ENCODE peak calls at places on chromosomes 3 and 15, in six cellular contexts. V is HEK293T, Y is K562, X is IMR-90, E is HepG2, U is GM12878. F is an unnamed sample.

GRCh38 chr15:63950911-63951481 is 95.3 kb downstream of the DAPK2 start:
- DNase-seq in X (peak; percentile 87), U (no peak), E (no peak), Y (no peak), V (no peak), F (no peak)

GRCh38 chr15:28977377-28978010 is 91.7 kb downstream of the APBA2 start:
- DNase-seq in E (no peak), U (no peak), V (no peak), X (peak; percentile 98), Y (no peak), F (peak; percentile 96)

GRCh38 chr3:157785071-157785826 is 282.0 kb upstream of the VEPH1 start:
- DNase-seq in V (peak; percentile 23), X (peak; percentile 94), E (peak; percentile 30), Y (peak; percentile 40), U (no peak), F (peak; percentile 60)

GRCh38 chr15:55737373-55737772 is 5.6 kb downstream of the PRTG start:
- DNase-seq in Y (peak; percentile 12), X (peak; percentile 5), E (no peak), U (no peak), V (no peak), F (no peak)

GRCh38 chr3:182323126-182323727 is 470.1 kb upstream of the ATP11B start:
- DNase-seq in U (no peak), Y (no peak), X (no peak), E (no peak), V (no peak), F (no peak)

GRCh38 chr15:56040081-56041035 is 46.9 kb upstream of the NEDD4 start:
- DNase-seq in U (no peak), V (peak; percentile 35), E (peak; percentile 80), X (peak; percentile 98), Y (peak; percentile 47), F (peak; percentile 66)

GRCh38 chr3:56323986-56324420 is 144.3 kb downstream of the ERC2 start:
- DNase-seq in X (peak; percentile 49), E (no peak), V (no peak), Y (peak; percentile 16), U (no peak), F (no peak)

GRCh38 chr15:59223736-59224135 is 17.1 kb downstream of the LDHAL6B start:
- DNase-seq in E (no peak), X (no peak), Y (no peak), V (no peak), U (no peak), F (no peak)

GRCh38 chr3:31252216-31253185 is 280.2 kb upstream of the STT3B start:
- DNase-seq in Y (no peak), U (no peak), V (no peak), X (no peak), E (no peak), F (no peak)

GRCh38 chr3:46909535-46910161 is 32.1 kb downstream of the PTH1R start:
- DNase-seq in U (no peak), E (peak; percentile 75), Y (peak; percentile 90), V (peak; percentile 91), X (peak; percentile 85), F (peak; percentile 88)

GRCh38 chr15:95446854-95447253 is 883.6 kb upstream of the NR2F2 start:
- DNase-seq in X (no peak), U (peak; percentile 52), E (no peak), Y (no peak), V (no peak), F (no peak)

GRCh38 chr3:47664519-47664918 is 85.9 kb upstream of the CSPG5 start:
- DNase-seq in U (no peak), X (no peak), E (peak; percentile 14), Y (peak; percentile 34), V (peak; percentile 25), F (peak; percentile 33)

GRCh38 chr3:28726840-28727239 is 378.2 kb upstream of the AZI2 start:
- DNase-seq in Y (no peak), U (peak; percentile 8), E (peak; percentile 10), X (no peak), V (peak; percentile 55), F (peak; percentile 31)

GRCh38 chr3:157931517-157931916 is 174.7 kb downstream of the SHOX2 start:
- DNase-seq in X (no peak), V (no peak), Y (no peak), E (no peak), U (no peak), F (no peak)

GRCh38 chr15:79130535-79131130 is 40.1 kb upstream of the RASGRF1 start:
- DNase-seq in X (no peak), U (no peak), Y (no peak), E (no peak), V (peak; percentile 22), F (peak; percentile 30)

GRCh38 chr3:72186485-72186864 is 401.5 kb upstream of the PROK2 start:
- DNase-seq in E (no peak), U (no peak), V (no peak), X (peak; percentile 60), Y (no peak), F (no peak)

GRCh38 chr3:50502584-50503423 is 630 bp downstream of the CACNA2D2 start:
- DNase-seq in V (peak; percentile 49), E (no peak), X (no peak), U (no peak), Y (no peak), F (no peak)

DNA sequence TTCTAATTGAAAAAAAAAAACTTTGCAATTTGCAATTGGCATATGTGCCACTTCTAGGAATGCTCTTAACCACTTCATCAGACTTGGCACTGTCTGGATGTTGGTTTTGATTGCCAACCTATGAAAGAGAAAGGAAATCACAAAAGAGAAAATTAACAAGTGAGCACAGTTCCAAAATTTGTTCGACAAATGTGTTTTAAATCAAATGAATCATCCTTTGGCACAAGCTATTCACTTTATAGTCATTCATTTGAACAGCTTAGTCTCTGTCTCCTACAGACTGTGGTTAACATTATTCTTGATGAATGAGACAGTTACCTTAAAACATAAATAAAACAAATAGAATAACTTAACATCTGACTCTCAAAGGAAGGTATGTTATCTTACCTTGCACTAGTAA is 265.0 kb downstream of the EPHA3 start:
- DNase-seq in Y (no peak), V (no peak), X (no peak), E (no peak), U (no peak), F (no peak)
- TF ChIP-seq BHLHE40 in Y (no peak), V (no peak), X (no peak), E (no peak), U (no peak), F (no peak)

DNA sequence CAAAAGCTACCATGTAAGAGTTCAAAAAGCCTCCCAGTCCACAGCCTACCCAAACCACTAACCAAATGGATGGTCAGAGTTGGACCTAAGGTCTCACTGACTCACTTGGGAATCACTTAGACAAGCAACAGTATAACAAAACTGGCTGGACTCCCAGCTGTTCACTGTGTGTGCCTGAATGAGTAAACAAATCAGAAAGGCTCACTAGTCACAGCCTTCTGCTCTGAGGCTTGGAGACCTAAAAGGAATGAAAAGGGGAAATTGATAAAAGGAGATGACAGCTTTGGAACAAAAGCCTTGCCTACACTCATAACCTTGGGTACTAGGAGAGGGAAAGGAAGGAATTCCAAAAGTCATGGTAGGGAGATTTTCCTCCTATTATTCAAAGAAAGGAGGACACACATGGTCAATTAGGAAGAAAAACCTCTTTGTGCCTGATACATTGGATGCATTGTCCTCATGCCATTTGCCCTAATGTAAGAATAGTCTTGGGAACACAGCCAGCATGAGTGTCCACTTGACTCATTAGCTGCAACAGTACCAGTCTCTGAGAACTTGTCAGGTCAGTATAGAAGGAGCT is 92.3 kb downstream of the FRMD5 start:
- DNase-seq in V (no peak), Y (no peak), X (peak; percentile 99), E (peak; percentile 75), U (no peak), F (peak; percentile 13)
- TF ChIP-seq BHLHE40 in V (no peak), Y (no peak), X (peak; percentile 27), E (no peak), U (no peak), F (no peak)

GRCh38 chr15:34106423-34106822 is 4.5 kb downstream of the PGBD4 start:
- DNase-seq in V (no peak), U (no peak), Y (no peak), E (no peak), X (no peak), F (no peak)

GRCh38 chr15:34114215-34114614 is 12.3 kb downstream of the PGBD4 start:
- DNase-seq in Y (no peak), U (no peak), X (no peak), E (no peak), V (no peak), F (no peak)

GRCh38 chr15:34107315-34107714 is 5.4 kb downstream of the PGBD4 start:
- DNase-seq in V (no peak), X (no peak), U (no peak), Y (no peak), E (no peak), F (no peak)

GRCh38 chr15:34114739-34115138 is 12.9 kb downstream of the PGBD4 start:
- DNase-seq in E (no peak), Y (no peak), X (no peak), U (no peak), V (no peak), F (no peak)

DNA sequence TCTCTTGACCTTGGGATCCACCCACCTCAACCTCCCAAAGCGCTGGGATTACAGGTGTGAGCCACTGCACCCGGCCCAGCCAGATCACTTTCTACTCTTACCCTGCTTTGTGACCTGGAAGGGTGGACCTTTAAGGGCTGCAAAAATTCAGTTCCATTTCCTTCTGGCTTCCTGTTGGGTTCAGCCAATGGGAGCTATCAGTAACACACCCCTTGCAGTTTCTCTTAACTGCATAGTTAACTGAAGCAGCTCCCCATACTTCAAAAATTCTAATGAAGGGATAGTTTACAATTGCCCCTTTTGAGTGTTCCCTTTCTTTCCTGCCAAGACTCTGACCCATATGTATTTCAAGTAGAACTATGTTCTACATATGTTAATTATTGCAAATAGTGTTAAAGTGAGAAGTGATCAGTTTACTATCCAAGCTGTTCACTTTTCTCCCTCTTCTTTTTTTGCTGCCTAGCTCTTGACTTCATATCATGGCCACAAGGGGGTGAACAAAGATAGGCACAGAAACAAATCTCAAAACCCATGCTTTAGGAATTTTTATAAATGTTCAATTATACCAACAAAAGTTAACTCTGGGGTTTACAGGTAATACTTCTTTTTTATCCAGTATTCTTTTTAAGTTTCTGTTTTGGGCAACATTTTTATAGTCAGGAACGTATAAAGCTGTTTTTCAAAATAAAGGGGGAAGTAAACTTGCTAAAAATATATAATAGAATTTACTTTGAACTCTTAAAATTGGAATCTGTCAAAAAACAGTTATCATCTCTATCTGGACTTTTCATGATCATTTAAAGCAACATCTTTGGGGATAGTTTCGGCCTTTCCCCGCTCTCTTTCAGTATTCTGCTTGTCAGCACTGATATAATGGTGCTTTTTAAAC is 8.1 kb downstream of the PGBD4 start:
- DNase-seq in V (peak; percentile 11), Y (peak; percentile 60), E (peak; percentile 45), U (no peak), X (peak; percentile 60), F (peak; percentile 64)
- TF ChIP-seq BHLHE40 in V (no peak), Y (no peak), E (no peak), U (no peak), X (no peak), F (no peak)

GRCh38 chr3:151478376-151478702 is 17.5 kb upstream of the IGSF10 start:
- DNase-seq in Y (no peak), U (no peak), V (no peak), X (no peak), E (no peak), F (no peak)

GRCh38 chr3:151476344-151477018 is 15.6 kb upstream of the IGSF10 start:
- DNase-seq in V (no peak), E (no peak), U (no peak), Y (peak; percentile 57), X (no peak), F (no peak)

GRCh38 chr3:151480492-151480891 is 19.6 kb upstream of the IGSF10 start:
- DNase-seq in E (no peak), V (no peak), U (no peak), Y (no peak), X (no peak), F (no peak)

GRCh38 chr3:151477596-151478375 is 16.9 kb upstream of the IGSF10 start:
- DNase-seq in V (peak; percentile 14), Y (no peak), E (no peak), U (no peak), X (no peak), F (no peak)

GRCh38 chr3:151479452-151479851 is 18.6 kb upstream of the IGSF10 start:
- DNase-seq in V (no peak), Y (no peak), U (no peak), X (no peak), E (no peak), F (no peak)
- TF ChIP-seq BHLHE40 in V (no peak), Y (no peak), U (no peak), X (no peak), E (no peak), F (no peak)

F was measured in A549.